ENCODE peak calls at places on chromosomes 4 and X, in six cellular contexts. S, E, Z, Y, A and O are unnamed samples.

GRCh38 chrX:39705299-39705698 is 392.5 kb downstream of the BCOR start:
- DNase-seq in S (no peak), E (peak), Y (no peak), Z (peak), A (no peak), O (no peak)

GRCh38 chr4:34158883-34159282 is 2085.4 kb downstream of the ARAP2 start:
- DNase-seq in A (no peak), S (no peak), Z (no peak), Y (no peak), E (peak), O (no peak)

GRCh38 chr4:22047793-22048192 is 99.2 kb upstream of the KCNIP4 start:
- DNase-seq in A (no peak), S (no peak), Z (no peak), E (no peak), Y (no peak), O (no peak)

GRCh38 chr4:133112641-133113040 is 36.5 kb upstream of the PCDH10 start:
- DNase-seq in Z (no peak), A (no peak), E (no peak), Y (no peak), S (no peak), O (no peak)

GRCh38 chr4:55635760-55636621 is at the start of gene NMU:
- DNase-seq in Y (peak), A (peak), S (peak), E (peak), Z (peak), O (peak)

GRCh38 chrX:154809939-154810665 is 4.8 kb upstream of the MPP1 start:
- DNase-seq in A (no peak), S (no peak), Y (no peak), E (no peak), Z (no peak), O (no peak)

GRCh38 chrX:107556967-107557366 is 71.3 kb upstream of the PRPS1 start:
- DNase-seq in Z (no peak), A (no peak), Y (no peak), S (no peak), E (no peak), O (no peak)

GRCh38 chrX:19382500-19383145 is 38.9 kb downstream of the PDHA1 start:
- DNase-seq in E (no peak), A (peak), Z (no peak), Y (peak), S (peak), O (peak)

GRCh38 chrX:19744231-19744630 is 143.2 kb downstream of the SH3KBP1 start:
- DNase-seq in E (no peak), A (no peak), Y (no peak), S (no peak), Z (no peak), O (no peak)

GRCh38 chr4:25843340-25844097 is 19.3 kb downstream of the SEL1L3 start:
- DNase-seq in S (no peak), E (no peak), Y (no peak), A (no peak), Z (no peak), O (no peak)

GRCh38 chrX:20974326-20974725 is 399.9 kb upstream of the CNKSR2 start:
- DNase-seq in Y (no peak), Z (no peak), E (peak), S (no peak), A (no peak), O (no peak)

GRCh38 chr4:73662709-73663546 is 42.7 kb upstream of the RASSF6 start:
- DNase-seq in A (no peak), Z (no peak), E (peak), Y (no peak), S (no peak), O (no peak)

GRCh38 chr4:9919047-9919446 is 102.2 kb downstream of the SLC2A9 start:
- DNase-seq in S (no peak), Y (no peak), A (no peak), Z (no peak), E (no peak), O (no peak)

GRCh38 chrX:109384569-109385174 is 97.2 kb downstream of the GUCY2F start:
- DNase-seq in Z (no peak), Y (peak), A (peak), S (no peak), E (no peak), O (no peak)

GRCh38 chrX:74788545-74789086 is 136.6 kb downstream of the NEXMIF start:
- DNase-seq in Z (no peak), A (no peak), Y (no peak), S (no peak), E (no peak), O (no peak)

GRCh38 chrX:153406011-153406410 is 4.9 kb upstream of the PNMA6E start:
- DNase-seq in Z (no peak), S (no peak), E (no peak), A (no peak), Y (no peak), O (no peak)

GRCh38 chr4:18389118-18389517 is 367.6 kb upstream of the LCORL start:
- DNase-seq in Z (no peak), A (no peak), Y (no peak), E (no peak), S (no peak), O (no peak)

GRCh38 chr4:140469806-140470733 is 28.0 kb downstream of the MGAT4D start:
- DNase-seq in Z (no peak), A (no peak), E (no peak), Y (peak), S (no peak), O (no peak)

GRCh38 chr4:41857225-41857624 is 78.0 kb upstream of the TMEM33 start:
- DNase-seq in Y (no peak), A (no peak), S (no peak), Z (no peak), E (no peak), O (no peak)

GRCh38 chrX:69503835-69504625 is at the start of gene NALF2:
- DNase-seq in A (peak), S (peak), Z (peak), E (peak), Y (peak), O (peak)

GRCh38 chrX:103250977-103251376 is 4.0 kb downstream of the TCEAL8 start:
- DNase-seq in A (no peak), S (no peak), Y (no peak), Z (no peak), E (no peak), O (no peak)

GRCh38 chr4:2186133-2186864 is 55.6 kb downstream of the HAUS3 start:
- DNase-seq in A (no peak), S (no peak), Z (no peak), E (no peak), Y (peak), O (no peak)

GRCh38 chr4:22192302-22192645 is 243.7 kb upstream of the KCNIP4 start:
- DNase-seq in Z (no peak), Y (no peak), E (no peak), S (no peak), A (no peak), O (no peak)

GRCh38 chr4:118557298-118557851 is 127.8 kb upstream of the METTL14 start:
- DNase-seq in S (no peak), E (peak), A (no peak), Z (no peak), Y (peak), O (no peak)